ENCODE peak calls at places on chromosomes 5 and 9, in eight cellular contexts. B, N, U, W, T, E, R and X are unnamed samples.

GRCh38 chr5:148791696-148792095 is 34.7 kb upstream of the ADRB2 start:
- DNase-seq in E (no peak), N (no peak), B (no peak), R (no peak), T (no peak), W (no peak), U (no peak), X (no peak)

GRCh38 chr9:86298873-86299272 is 16.5 kb upstream of the ISCA1 start:
- DNase-seq in R (no peak), N (no peak), E (no peak), U (no peak), T (no peak), W (no peak), B (no peak), X (no peak)

GRCh38 chr9:18542837-18543405 is 69.0 kb downstream of the ADAMTSL1 start:
- DNase-seq in R (no peak), W (no peak), T (no peak), N (peak; percentile 19), B (no peak), U (no peak), E (no peak), X (no peak)

GRCh38 chr9:26243722-26244121 is 565.5 kb upstream of the TUSC1 start:
- DNase-seq in U (no peak), W (no peak), E (no peak), N (no peak), B (no peak), T (no peak), R (no peak), X (no peak)

GRCh38 chr5:76836181-76836580 is 13.6 kb upstream of the S100Z start:
- DNase-seq in T (no peak), U (no peak), R (no peak), N (no peak), B (no peak), E (no peak), W (no peak), X (no peak)

GRCh38 chr9:125933056-125933455 is 185.9 kb downstream of the PBX3 start:
- DNase-seq in W (no peak), U (no peak), T (no peak), E (no peak), N (no peak), R (no peak), B (no peak), X (no peak)

GRCh38 chr5:112655513-112655912 is 82.2 kb upstream of the APC start:
- DNase-seq in R (no peak), B (no peak), T (no peak), E (no peak), N (no peak), U (no peak), W (no peak), X (no peak)

GRCh38 chr9:90697782-90698181 is 55.2 kb upstream of the DIRAS2 start:
- DNase-seq in U (no peak), E (no peak), R (no peak), B (no peak), T (no peak), N (no peak), W (no peak), X (no peak)

GRCh38 chr9:108434036-108434435 is 421.8 kb downstream of the ACTL7B start:
- DNase-seq in E (no peak), U (no peak), T (no peak), W (no peak), N (no peak), B (no peak), R (no peak), X (no peak)

GRCh38 chr5:42591026-42591425 is 165.6 kb upstream of the CCDC152 start:
- DNase-seq in R (peak; percentile 21), E (no peak), N (no peak), B (no peak), T (peak; percentile 46), W (no peak), U (no peak), X (no peak)

GRCh38 chr5:92945630-92946097 is 635.4 kb downstream of the NR2F1-AS1 start:
- DNase-seq in B (no peak), E (no peak), N (no peak), R (no peak), T (no peak), W (no peak), U (no peak), X (no peak)

GRCh38 chr9:18982246-18982589 is 50.8 kb downstream of the SAXO1 start:
- DNase-seq in N (no peak), R (no peak), U (no peak), B (peak; percentile 84), T (no peak), W (no peak), E (no peak), X (no peak)

GRCh38 chr9:70402213-70402612 is 12.2 kb downstream of the KLF9 start:
- DNase-seq in E (no peak), N (no peak), W (no peak), B (no peak), T (no peak), R (no peak), U (no peak), X (no peak)

GRCh38 chr9:70399141-70399540 is 15.3 kb downstream of the KLF9 start:
- DNase-seq in W (no peak), U (no peak), E (no peak), R (no peak), T (no peak), N (no peak), B (no peak), X (no peak)

GRCh38 chr9:70403166-70403565 is 11.3 kb downstream of the KLF9 start:
- DNase-seq in W (no peak), R (no peak), U (no peak), B (no peak), E (no peak), T (no peak), N (no peak), X (no peak)

GRCh38 chr9:70398145-70398556 is 16.3 kb downstream of the KLF9 start:
- DNase-seq in E (no peak), R (no peak), T (no peak), N (no peak), W (no peak), U (peak; percentile 52), B (no peak), X (peak; percentile 54)

GRCh38 chr9:70400107-70400892 is 14.2 kb downstream of the KLF9 start:
- DNase-seq in E (no peak), W (no peak), N (no peak), R (no peak), B (no peak), U (no peak), T (no peak), X (no peak)
- H3K27ac ChIP-seq in E (no peak overlapping the region), W (peak overlapping the region; percentile 13), N (peak overlapping the region; percentile 24), R (no peak overlapping the region), B (no peak overlapping the region), U (no peak overlapping the region), T (peak overlapping the region; percentile 76), X (no peak overlapping the region)

GRCh38 chr9:38294130-38294529 is 98.4 kb upstream of the ALDH1B1 start:
- DNase-seq in E (no peak), W (no peak), B (no peak), N (no peak), R (no peak), T (no peak), U (no peak), X (no peak)

GRCh38 chr9:38292480-38292879 is 100.0 kb upstream of the ALDH1B1 start:
- DNase-seq in U (no peak), T (no peak), R (no peak), E (no peak), W (no peak), B (no peak), N (no peak), X (no peak)

GRCh38 chr9:38295751-38296150 is 96.8 kb upstream of the ALDH1B1 start:
- DNase-seq in U (no peak), N (no peak), B (no peak), E (no peak), T (no peak), W (no peak), R (no peak), X (no peak)

GRCh38 chr9:38293022-38293421 is 99.5 kb upstream of the ALDH1B1 start:
- DNase-seq in T (no peak), R (no peak), U (no peak), N (no peak), W (no peak), E (no peak), B (no peak), X (no peak)

DNA sequence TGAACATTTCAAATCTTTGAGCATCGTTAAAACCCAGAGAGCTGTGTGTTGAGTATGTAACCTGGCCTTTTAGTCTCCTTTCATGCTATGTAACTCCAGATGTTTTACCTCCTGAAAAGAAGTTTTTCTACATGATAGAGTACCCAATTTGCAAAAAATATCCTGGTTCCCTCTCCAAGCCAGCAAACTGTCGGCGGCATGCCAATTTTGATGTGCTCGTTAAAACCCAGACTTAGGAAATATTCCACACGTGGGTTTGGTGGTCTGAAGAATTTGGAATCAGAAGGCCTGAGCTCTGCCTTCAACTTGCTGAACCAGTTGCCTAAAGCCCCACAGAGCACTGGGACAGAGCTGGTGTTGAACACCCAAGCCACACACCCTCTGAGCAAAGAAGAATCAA is 97.9 kb upstream of the ALDH1B1 start:
- DNase-seq in U (no peak), R (no peak), T (peak; percentile 24), W (no peak), E (no peak), N (no peak), B (no peak), X (no peak)
- H3K9me3 ChIP-seq in U (no peaks in the 10 kb centered on the region), R (no peaks in the 10 kb centered on the region), T (no peaks in the 10 kb centered on the region), W (no peaks in the 10 kb centered on the region), E (no peaks in the 10 kb centered on the region), N (no peaks in the 10 kb centered on the region), B (no peaks in the 10 kb centered on the region), X (no peaks in the 10 kb centered on the region)

DNA sequence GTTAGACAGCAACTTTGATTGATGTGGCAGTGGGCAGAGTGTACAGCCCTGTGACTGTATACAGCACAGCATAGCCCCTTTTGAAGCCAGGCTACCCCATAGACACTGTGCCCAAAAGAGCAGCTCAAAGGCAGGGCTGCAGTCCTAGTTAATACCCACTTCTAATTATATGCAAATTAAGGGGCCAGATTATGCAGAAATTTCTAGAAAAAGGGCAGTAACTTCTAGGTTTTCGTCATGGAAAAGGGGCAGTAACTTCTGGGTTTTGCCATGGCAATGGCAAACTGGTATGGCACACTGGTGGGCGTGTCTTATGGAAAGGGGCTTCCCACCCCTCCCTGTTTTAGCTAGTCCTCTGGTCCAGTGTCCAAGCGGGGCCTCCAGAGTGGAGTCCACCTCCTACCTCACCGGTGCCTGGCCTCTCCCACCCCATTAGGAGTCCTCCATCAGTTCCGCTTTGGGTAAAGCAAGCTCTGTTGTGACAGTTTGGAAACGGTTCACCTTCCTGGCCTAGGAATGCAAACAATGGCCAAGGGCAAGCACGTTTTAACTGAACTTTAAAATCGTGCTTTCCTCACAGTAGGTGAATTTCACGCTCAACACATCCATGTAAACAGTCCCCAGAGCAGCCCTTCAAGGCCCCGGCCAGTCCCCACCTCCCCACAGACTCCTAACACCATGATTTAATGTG is 5.6 kb downstream of the ADAMTS13 start:
- DNase-seq in R (no peak), N (peak; percentile 26), W (no peak), U (no peak), T (no peak), E (no peak), B (no peak), X (no peak)
- H3K27ac ChIP-seq in R (no peak overlapping the region), N (no peak overlapping the region), W (no peak overlapping the region), U (no peak overlapping the region), T (no peak overlapping the region), E (no peak overlapping the region), B (no peak overlapping the region), X (no peak overlapping the region)

DNA sequence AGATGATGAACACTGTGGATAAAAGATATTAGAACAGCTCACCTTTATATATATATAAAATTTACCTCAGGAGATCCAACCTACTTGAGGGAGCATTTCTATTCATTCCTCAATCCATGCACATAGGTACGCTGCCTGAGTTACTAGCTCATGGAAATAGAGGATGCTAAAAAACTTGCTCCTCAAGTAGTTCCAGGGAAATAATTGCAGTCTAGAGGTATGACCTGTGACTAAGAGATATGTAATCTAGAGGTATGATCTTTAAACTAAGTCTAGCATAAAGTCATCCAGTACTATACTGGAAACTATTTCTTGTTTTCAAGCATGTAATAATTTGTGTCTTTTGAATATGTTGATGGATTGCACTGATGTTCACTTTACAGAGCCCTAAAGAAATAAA is 471.2 kb downstream of the TAF11L14 start:
- DNase-seq in N (no peak), T (no peak), E (no peak), W (no peak), U (no peak), R (no peak), B (no peak), X (no peak)
- H3K9me3 ChIP-seq in N (no peaks in the 10 kb centered on the region), T (no peaks in the 10 kb centered on the region), E (peaks cover 7% of the 10 kb centered on the region), W (no peaks in the 10 kb centered on the region), U (no peaks in the 10 kb centered on the region), R (no peaks in the 10 kb centered on the region), B (no peaks in the 10 kb centered on the region), X (no peaks in the 10 kb centered on the region)